ENCODE peak calls at places on chromosome 2, in five cellular contexts. N, G, S, U and H are unnamed samples.

GRCh38 chr2:55565613-55566012 is 46.1 kb downstream of the CFAP36 start:
- DNase-seq in G (no peak), N (no peak), U (no peak), S (no peak), H (peak)

GRCh38 chr2:109164739-109165221 is 35.8 kb downstream of the SH3RF3 start:
- DNase-seq in S (no peak), U (peak), N (no peak), G (no peak), H (no peak)

GRCh38 chr2:237152361-237152760 is 66.7 kb downstream of the COPS8 start:
- DNase-seq in N (no peak), U (no peak), S (no peak), G (no peak), H (no peak)

GRCh38 chr2:102657770-102658169 is 38.4 kb downstream of the SLC9A2 start:
- DNase-seq in S (peak), N (no peak), G (no peak), U (no peak), H (no peak)

GRCh38 chr2:100706249-100706648 is 113.7 kb upstream of the NPAS2 start:
- DNase-seq in G (no peak), U (no peak), N (no peak), S (no peak), H (no peak)

GRCh38 chr2:142796161-142796560 is 81.3 kb upstream of the KYNU start:
- DNase-seq in S (no peak), G (no peak), N (no peak), U (no peak), H (no peak)

GRCh38 chr2:96733931-96734330 is 5.9 kb downstream of the LMAN2L start:
- DNase-seq in G (no peak), N (no peak), U (no peak), S (no peak), H (no peak)

GRCh38 chr2:178910005-178910404 is 102.8 kb upstream of the TTN start:
- DNase-seq in N (no peak), U (no peak), S (no peak), G (no peak), H (no peak)

GRCh38 chr2:30780776-30781330 is 26.4 kb downstream of the CAPN13 start:
- DNase-seq in N (no peak), S (no peak), U (no peak), G (no peak), H (no peak)